ENCODE peak calls at places on chromosome 22, in seven cellular contexts. One of them, this sample, is unnamed. For H3K9me3, the result is how much of the 10 kb centered on the place peaks cover.

GRCh38 chr22:41557401-41558240 is 3.2 kb upstream of the CSDC2 start:
- DNase-seq in IMR-90: peak
- DNase-seq in suprapubic skin: no peak
- DNase-seq in fibroblast of lung: peak
- DNase-seq in heart right ventricle: peak
- DNase-seq in HCT116: no peak
- DNase-seq in colonic mucosa: peak
- DNase-seq in this sample: no peak

GRCh38 chr22:24146190-24146616 is 35.1 kb upstream of the SUSD2 start:
- DNase-seq in colonic mucosa: peak
- DNase-seq in IMR-90: peak
- DNase-seq in fibroblast of lung: peak
- DNase-seq in suprapubic skin: no peak
- DNase-seq in HCT116: no peak
- DNase-seq in heart right ventricle: no peak
- DNase-seq in this sample: peak

GRCh38 chr22:22195265-22196017 is 49.1 kb upstream of the VPREB1 start:
- DNase-seq in IMR-90: peak
- DNase-seq in HCT116: peak
- DNase-seq in suprapubic skin: no peak
- DNase-seq in colonic mucosa: peak
- DNase-seq in heart right ventricle: peak
- DNase-seq in fibroblast of lung: peak
- DNase-seq in this sample: peak

GRCh38 chr22:30649430-30650007 is 13.9 kb downstream of the SLC35E4 start:
- DNase-seq in colonic mucosa: peak
- DNase-seq in heart right ventricle: no peak
- DNase-seq in IMR-90: peak
- DNase-seq in HCT116: peak
- DNase-seq in suprapubic skin: peak
- DNase-seq in fibroblast of lung: peak
- DNase-seq in this sample: peak

GRCh38 chr22:23411739-23412138 is 168.4 kb downstream of the IGLL1 start:
- DNase-seq in HCT116: no peak
- DNase-seq in suprapubic skin: no peak
- DNase-seq in heart right ventricle: no peak
- DNase-seq in IMR-90: no peak
- DNase-seq in fibroblast of lung: no peak
- DNase-seq in colonic mucosa: no peak
- DNase-seq in this sample: no peak

GRCh38 chr22:24230911-24231656 is 13.8 kb downstream of the GGT5 start:
- DNase-seq in suprapubic skin: no peak
- DNase-seq in fibroblast of lung: no peak
- DNase-seq in HCT116: no peak
- DNase-seq in IMR-90: no peak
- DNase-seq in colonic mucosa: peak
- DNase-seq in heart right ventricle: peak
- DNase-seq in this sample: peak

GRCh38 chr22:26845016-26845728 is 187.8 kb downstream of the MIAT start:
- DNase-seq in suprapubic skin: no peak
- DNase-seq in heart right ventricle: no peak
- DNase-seq in fibroblast of lung: peak
- DNase-seq in HCT116: no peak
- DNase-seq in IMR-90: no peak
- DNase-seq in colonic mucosa: no peak
- DNase-seq in this sample: no peak

GRCh38 chr22:27240298-27240885 is 561.2 kb downstream of the MN1 start:
- DNase-seq in suprapubic skin: no peak
- DNase-seq in colonic mucosa: no peak
- DNase-seq in IMR-90: peak
- DNase-seq in heart right ventricle: no peak
- DNase-seq in HCT116: no peak
- DNase-seq in fibroblast of lung: peak
- DNase-seq in this sample: peak

GRCh38 chr22:24593810-24594568 is 1.1 kb upstream of the LRRC75B start:
- DNase-seq in suprapubic skin: peak
- DNase-seq in fibroblast of lung: no peak
- DNase-seq in colonic mucosa: peak
- DNase-seq in heart right ventricle: no peak
- DNase-seq in HCT116: no peak
- DNase-seq in IMR-90: no peak
- DNase-seq in this sample: peak

GRCh38 chr22:36315325-36315724 is 62.4 kb downstream of the APOL1 start:
- DNase-seq in HCT116: no peak
- DNase-seq in IMR-90: no peak
- DNase-seq in suprapubic skin: no peak
- DNase-seq in heart right ventricle: no peak
- DNase-seq in fibroblast of lung: no peak
- DNase-seq in colonic mucosa: no peak
- DNase-seq in this sample: no peak

GRCh38 chr22:20268289-20268349 is at the start of gene RTN4R:
- DNase-seq in HCT116: no peak
- DNase-seq in colonic mucosa: no peak
- DNase-seq in fibroblast of lung: no peak
- DNase-seq in suprapubic skin: no peak
- DNase-seq in IMR-90: no peak
- DNase-seq in heart right ventricle: no peak
- DNase-seq in this sample: no peak

GRCh38 chr22:32722441-32722840 is 79.1 kb upstream of the TIMP3 start:
- DNase-seq in IMR-90: no peak
- DNase-seq in heart right ventricle: no peak
- DNase-seq in suprapubic skin: no peak
- DNase-seq in colonic mucosa: no peak
- DNase-seq in fibroblast of lung: no peak
- DNase-seq in HCT116: no peak
- DNase-seq in this sample: no peak

GRCh38 chr22:30843245-30843644 is 125.3 kb downstream of the MORC2 start:
- DNase-seq in colonic mucosa: no peak
- DNase-seq in heart right ventricle: no peak
- DNase-seq in HCT116: no peak
- DNase-seq in suprapubic skin: peak
- DNase-seq in fibroblast of lung: peak
- DNase-seq in IMR-90: no peak
- DNase-seq in this sample: no peak

GRCh38 chr22:35631597-35631996 is 14.5 kb upstream of the MB start:
- DNase-seq in suprapubic skin: no peak
- DNase-seq in IMR-90: no peak
- DNase-seq in colonic mucosa: peak
- DNase-seq in heart right ventricle: no peak
- DNase-seq in HCT116: peak
- DNase-seq in fibroblast of lung: no peak
- DNase-seq in this sample: peak

GRCh38 chr22:36934940-36935610 is 21.6 kb downstream of the CSF2RB start:
- DNase-seq in HCT116: no peak
- DNase-seq in IMR-90: no peak
- DNase-seq in fibroblast of lung: no peak
- DNase-seq in suprapubic skin: no peak
- DNase-seq in heart right ventricle: no peak
- DNase-seq in colonic mucosa: no peak
- DNase-seq in this sample: no peak

GRCh38 chr22:35785181-35785923 is 67.7 kb downstream of the APOL5 start:
- DNase-seq in suprapubic skin: no peak
- DNase-seq in IMR-90: no peak
- DNase-seq in colonic mucosa: no peak
- DNase-seq in HCT116: no peak
- DNase-seq in fibroblast of lung: peak
- DNase-seq in heart right ventricle: no peak
- DNase-seq in this sample: no peak

GRCh38 chr22:36123673-36124630 is 36.6 kb downstream of the APOL3 start:
- DNase-seq in heart right ventricle: peak
- DNase-seq in IMR-90: peak
- DNase-seq in suprapubic skin: peak
- DNase-seq in HCT116: peak
- DNase-seq in colonic mucosa: peak
- DNase-seq in fibroblast of lung: peak
- DNase-seq in this sample: peak

GRCh38 chr22:39434243-39434653 is 22.6 kb upstream of the MGAT3 start:
- DNase-seq in colonic mucosa: no peak
- DNase-seq in suprapubic skin: peak
- DNase-seq in HCT116: no peak
- DNase-seq in IMR-90: no peak
- DNase-seq in fibroblast of lung: no peak
- DNase-seq in heart right ventricle: no peak
- DNase-seq in this sample: no peak

GRCh38 chr22:39435616-39436015 is 21.2 kb upstream of the MGAT3 start:
- DNase-seq in suprapubic skin: no peak
- DNase-seq in colonic mucosa: no peak
- DNase-seq in fibroblast of lung: no peak
- DNase-seq in HCT116: no peak
- DNase-seq in heart right ventricle: no peak
- DNase-seq in IMR-90: no peak
- DNase-seq in this sample: no peak

GRCh38 chr22:39434721-39435120 is 22.1 kb upstream of the MGAT3 start:
- DNase-seq in fibroblast of lung: no peak
- DNase-seq in IMR-90: no peak
- DNase-seq in suprapubic skin: no peak
- DNase-seq in heart right ventricle: no peak
- DNase-seq in HCT116: no peak
- DNase-seq in colonic mucosa: no peak
- DNase-seq in this sample: no peak

GRCh38 chr22:39439170-39439569 is 17.6 kb upstream of the MGAT3 start:
- DNase-seq in HCT116: no peak
- DNase-seq in IMR-90: peak
- DNase-seq in heart right ventricle: no peak
- DNase-seq in colonic mucosa: no peak
- DNase-seq in suprapubic skin: no peak
- DNase-seq in fibroblast of lung: peak
- DNase-seq in this sample: peak

DNA sequence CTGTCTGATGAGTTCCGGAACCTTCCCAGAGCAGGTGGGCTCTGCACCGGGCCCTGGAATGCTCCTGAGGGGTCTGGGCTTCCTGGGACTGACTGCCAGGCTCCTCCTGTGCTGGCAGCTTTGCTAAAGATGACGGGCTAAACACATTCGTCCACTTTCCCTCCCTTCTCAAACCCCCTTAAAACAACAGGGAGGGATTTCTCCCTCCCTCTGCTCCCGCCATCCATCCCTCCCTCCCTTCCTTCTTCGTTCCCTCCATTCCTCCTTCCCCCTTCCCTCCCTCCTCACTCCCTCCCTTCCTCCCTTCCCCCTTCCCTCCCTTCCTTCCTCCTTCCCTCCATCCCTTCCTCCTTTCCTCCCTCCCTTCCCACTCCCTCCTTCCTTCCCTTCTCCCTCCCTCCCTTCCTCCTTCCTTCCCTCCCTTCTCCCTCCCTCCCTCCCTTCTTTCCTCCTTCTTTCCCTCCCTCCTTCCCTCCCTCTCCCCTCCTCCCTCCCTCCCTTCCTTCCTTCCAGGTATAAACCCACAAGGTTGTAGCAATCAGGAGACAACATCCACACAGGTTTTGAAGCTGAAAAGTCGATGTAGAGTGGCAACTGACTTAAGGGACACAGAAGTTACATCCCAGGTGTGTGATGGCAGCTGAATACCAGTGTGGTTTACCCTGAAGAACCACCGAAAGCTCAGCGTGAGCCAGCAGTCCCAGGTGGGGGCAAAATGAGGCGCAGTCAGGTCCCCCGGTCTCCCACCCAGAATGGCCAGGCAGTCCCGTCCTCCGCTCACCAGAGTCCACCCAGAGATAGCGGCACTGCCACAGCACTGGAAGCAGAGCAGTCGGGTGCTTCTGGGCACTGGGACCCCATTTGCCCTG is 18.7 kb upstream of the MGAT3 start:
- DNase-seq in HCT116: no peak
- DNase-seq in suprapubic skin: no peak
- DNase-seq in heart right ventricle: no peak
- DNase-seq in IMR-90: no peak
- DNase-seq in fibroblast of lung: no peak
- DNase-seq in colonic mucosa: no peak
- DNase-seq in this sample: no peak
- H3K4me3 ChIP-seq in HCT116: no peak
- H3K4me3 ChIP-seq in suprapubic skin: peak
- H3K4me3 ChIP-seq in heart right ventricle: no peak
- H3K4me3 ChIP-seq in IMR-90: no peak
- H3K4me3 ChIP-seq in fibroblast of lung: no peak
- H3K4me3 ChIP-seq in colonic mucosa: no peak
- H3K4me3 ChIP-seq in this sample: no peak

GRCh38 chr22:28648792-28649191 is 30.8 kb downstream of the TTC28 start:
- DNase-seq in heart right ventricle: no peak
- DNase-seq in colonic mucosa: no peak
- DNase-seq in IMR-90: no peak
- DNase-seq in suprapubic skin: no peak
- DNase-seq in HCT116: no peak
- DNase-seq in fibroblast of lung: no peak
- DNase-seq in this sample: no peak

GRCh38 chr22:28647216-28647615 is 32.4 kb downstream of the TTC28 start:
- DNase-seq in IMR-90: peak
- DNase-seq in suprapubic skin: no peak
- DNase-seq in colonic mucosa: no peak
- DNase-seq in HCT116: no peak
- DNase-seq in heart right ventricle: no peak
- DNase-seq in fibroblast of lung: peak
- DNase-seq in this sample: no peak
- H3K9me3 ChIP-seq in IMR-90: under half
- H3K9me3 ChIP-seq in suprapubic skin: under half
- H3K9me3 ChIP-seq in colonic mucosa: under half
- H3K9me3 ChIP-seq in HCT116: under half
- H3K9me3 ChIP-seq in heart right ventricle: under half
- H3K9me3 ChIP-seq in fibroblast of lung: under half
- H3K9me3 ChIP-seq in this sample: under half

GRCh38 chr22:38214248-38215056 is 12.7 kb downstream of the MAFF start:
- DNase-seq in HCT116: no peak
- DNase-seq in colonic mucosa: peak
- DNase-seq in IMR-90: peak
- DNase-seq in fibroblast of lung: peak
- DNase-seq in heart right ventricle: peak
- DNase-seq in suprapubic skin: no peak
- DNase-seq in this sample: peak
- H3K4me3 ChIP-seq in HCT116: no peak
- H3K4me3 ChIP-seq in colonic mucosa: peak
- H3K4me3 ChIP-seq in IMR-90: no peak
- H3K4me3 ChIP-seq in fibroblast of lung: no peak
- H3K4me3 ChIP-seq in heart right ventricle: no peak
- H3K4me3 ChIP-seq in suprapubic skin: peak
- H3K4me3 ChIP-seq in this sample: no peak

GRCh38 chr22:46732041-46732379 is 6.0 kb downstream of the CERK start:
- DNase-seq in fibroblast of lung: no peak
- DNase-seq in colonic mucosa: no peak
- DNase-seq in HCT116: no peak
- DNase-seq in suprapubic skin: no peak
- DNase-seq in heart right ventricle: no peak
- DNase-seq in IMR-90: no peak
- DNase-seq in this sample: no peak

GRCh38 chr22:46728470-46728869 is 9.6 kb downstream of the CERK start:
- DNase-seq in IMR-90: no peak
- DNase-seq in suprapubic skin: no peak
- DNase-seq in HCT116: no peak
- DNase-seq in heart right ventricle: no peak
- DNase-seq in colonic mucosa: no peak
- DNase-seq in fibroblast of lung: no peak
- DNase-seq in this sample: no peak

GRCh38 chr22:46732513-46732912 is 5.5 kb downstream of the CERK start:
- DNase-seq in heart right ventricle: no peak
- DNase-seq in colonic mucosa: no peak
- DNase-seq in suprapubic skin: no peak
- DNase-seq in fibroblast of lung: no peak
- DNase-seq in IMR-90: no peak
- DNase-seq in HCT116: no peak
- DNase-seq in this sample: no peak

GRCh38 chr22:46730568-46731245 is 7.3 kb downstream of the CERK start:
- DNase-seq in colonic mucosa: no peak
- DNase-seq in fibroblast of lung: no peak
- DNase-seq in HCT116: no peak
- DNase-seq in heart right ventricle: peak
- DNase-seq in suprapubic skin: no peak
- DNase-seq in IMR-90: no peak
- DNase-seq in this sample: no peak

GRCh38 chr22:46731246-46732040 is 6.6 kb downstream of the CERK start:
- DNase-seq in suprapubic skin: no peak
- DNase-seq in HCT116: no peak
- DNase-seq in colonic mucosa: peak
- DNase-seq in IMR-90: no peak
- DNase-seq in heart right ventricle: peak
- DNase-seq in fibroblast of lung: peak
- DNase-seq in this sample: peak
- H3K9me3 ChIP-seq in suprapubic skin: under half
- H3K9me3 ChIP-seq in HCT116: under half
- H3K9me3 ChIP-seq in colonic mucosa: under half
- H3K9me3 ChIP-seq in IMR-90: under half
- H3K9me3 ChIP-seq in heart right ventricle: under half
- H3K9me3 ChIP-seq in fibroblast of lung: under half
- H3K9me3 ChIP-seq in this sample: under half

This sample was measured in small intestine.